ENCODE peak calls at places on chromosomes 3 and 15, in four cellular contexts. R is suprapubic skin, E is transverse colon, C is sigmoid colon. Y is an unnamed sample.

GRCh38 chr3:111735271-111735758 is 123.8 kb upstream of the PHLDB2 start:
- DNase-seq in C (no peak), E (no peak), R (no peak), Y (peak; percentile 74)

GRCh38 chr15:65302061-65302460 is 2.4 kb upstream of the RNU5B-1 start:
- DNase-seq in R (no peak), C (no peak), E (no peak), Y (no peak)

GRCh38 chr3:38267689-38268477 is 2.3 kb downstream of the SLC22A13 start:
- DNase-seq in C (no peak), E (no peak), R (no peak), Y (peak; percentile 37)

GRCh38 chr3:73409405-73409804 is 215.3 kb downstream of the PDZRN3 start:
- DNase-seq in C (no peak), E (no peak), R (no peak), Y (no peak)

GRCh38 chr3:47985376-47985775 is 30.8 kb downstream of the MAP4 start:
- DNase-seq in R (no peak), C (no peak), E (no peak), Y (no peak)

GRCh38 chr3:101195951-101196713 is 124.2 kb downstream of the IMPG2 start:
- DNase-seq in C (no peak), E (no peak), R (no peak), Y (peak; percentile 55)

GRCh38 chr3:142595951-142596725 is at the start of gene PLS1:
- DNase-seq in E (peak; percentile 93), R (peak; percentile 85), C (peak; percentile 92), Y (peak; percentile 95)

GRCh38 chr3:182412066-182412465 is 381.2 kb upstream of the ATP11B start:
- DNase-seq in E (no peak), R (no peak), C (no peak), Y (no peak)

GRCh38 chr3:170502297-170502696 is 83.6 kb downstream of the SLC7A14 start:
- DNase-seq in C (peak; percentile 74), R (no peak), E (no peak), Y (no peak)

GRCh38 chr15:52331490-52332240 is 36.1 kb upstream of the MYO5C start:
- DNase-seq in C (no peak), E (peak; percentile 23), R (no peak), Y (no peak)

GRCh38 chr3:62139957-62140356 is 233.4 kb downstream of the FEZF2 start:
- DNase-seq in E (no peak), C (no peak), R (no peak), Y (no peak)

GRCh38 chr3:108345492-108346205 is 49.3 kb downstream of the HHLA2 start:
- DNase-seq in E (no peak), R (no peak), C (no peak), Y (no peak)

GRCh38 chr15:40803076-40803475 is 3.8 kb upstream of the ZFYVE19 start:
- DNase-seq in E (no peak), C (no peak), R (no peak), Y (no peak)

GRCh38 chr3:14335774-14336413 is 66.5 kb upstream of the SLC6A6 start:
- DNase-seq in R (peak; percentile 25), C (no peak), E (no peak), Y (no peak)

GRCh38 chr3:161500057-161500836 is 3.6 kb downstream of the OTOL1 start:
- DNase-seq in R (no peak), E (no peak), C (no peak), Y (no peak)

GRCh38 chr3:190044142-190044541 is 76.6 kb downstream of the P3H2 start:
- DNase-seq in R (no peak), E (no peak), C (no peak), Y (no peak)

GRCh38 chr15:89566141-89566540 is 9.1 kb upstream of the TICRR start:
- DNase-seq in E (no peak), C (no peak), R (no peak), Y (no peak)
- H3K27ac ChIP-seq in E (no peak overlapping the region), C (no peak overlapping the region), R (no peak overlapping the region), Y (no peak overlapping the region)

GRCh38 chr15:81106560-81106959 is 27.5 kb upstream of the CFAP161 start:
- DNase-seq in R (no peak), C (no peak), E (peak; percentile 37), Y (peak; percentile 91)
- TF ChIP-seq EP300 in R (no peak), C (no peak), E (no peak), Y (no peak)

GRCh38 chr3:133536635-133536980 is 36.9 kb upstream of the CDV3 start:
- DNase-seq in E (no peak), R (no peak), C (no peak), Y (no peak)
- H3K27ac ChIP-seq in E (peak overlapping the region; percentile 67), R (no peak overlapping the region), C (peak overlapping the region; percentile 62), Y (peak overlapping the region; percentile 47)

GRCh38 chr3:157810924-157811718 is 295.1 kb downstream of the SHOX2 start:
- DNase-seq in R (no peak), C (no peak), E (no peak), Y (no peak)
- TF ChIP-seq EP300 in R (no peak), C (no peak), E (no peak), Y (no peak)

GRCh38 chr3:196055683-196056270 is 26.1 kb downstream of the TFRC start:
- DNase-seq in C (no peak), R (no peak), E (no peak), Y (no peak)
- H3K27ac ChIP-seq in C (no peak overlapping the region), R (no peak overlapping the region), E (no peak overlapping the region), Y (no peak overlapping the region)

GRCh38 chr15:67244966-67245478 is 9.4 kb downstream of the AAGAB start:
- DNase-seq in E (no peak), R (no peak), C (no peak), Y (no peak)

GRCh38 chr15:67240235-67241131 is 14.0 kb downstream of the AAGAB start:
- DNase-seq in C (no peak), R (no peak), E (peak; percentile 41), Y (no peak)

GRCh38 chr15:67242665-67243064 is 11.8 kb downstream of the AAGAB start:
- DNase-seq in C (no peak), R (no peak), E (no peak), Y (no peak)

DNA sequence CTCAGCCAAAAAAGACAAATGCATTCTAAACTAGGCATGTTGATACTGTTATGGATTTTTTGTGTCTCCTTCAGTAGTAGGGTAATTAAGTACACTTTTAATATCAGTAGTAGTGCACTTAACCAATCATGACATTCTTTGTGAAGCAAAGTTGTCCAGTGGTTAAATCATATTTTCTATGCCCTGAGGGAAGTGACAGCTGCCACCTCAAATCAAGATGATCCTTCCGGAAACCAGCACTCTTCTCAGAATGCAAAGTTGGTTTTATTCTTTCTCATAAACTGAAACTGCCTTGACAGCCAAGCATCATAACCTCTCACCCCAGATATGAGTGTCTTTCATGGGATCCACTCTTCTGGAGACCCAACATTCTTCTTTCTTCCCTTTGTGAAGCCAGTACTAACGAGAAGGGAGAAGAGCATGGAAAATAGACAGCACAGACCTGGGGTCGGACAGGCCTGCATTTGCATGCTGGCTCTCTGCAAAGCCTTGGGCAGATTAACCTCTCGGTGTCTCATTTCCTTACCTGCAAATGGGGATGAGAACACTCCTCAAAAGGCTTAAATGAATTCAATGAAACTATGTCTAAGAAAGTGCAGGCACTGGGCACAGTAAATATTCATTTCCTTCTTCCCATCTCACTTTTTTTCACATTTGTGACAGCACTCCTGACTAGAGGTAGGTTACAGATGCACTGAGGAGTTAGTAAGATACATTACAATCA is 13.2 kb downstream of the AAGAB start:
- DNase-seq in E (no peak), R (no peak), C (no peak), Y (no peak)
- TF ChIP-seq EP300 in E (no peak), R (no peak), C (no peak), Y (no peak)

DNA sequence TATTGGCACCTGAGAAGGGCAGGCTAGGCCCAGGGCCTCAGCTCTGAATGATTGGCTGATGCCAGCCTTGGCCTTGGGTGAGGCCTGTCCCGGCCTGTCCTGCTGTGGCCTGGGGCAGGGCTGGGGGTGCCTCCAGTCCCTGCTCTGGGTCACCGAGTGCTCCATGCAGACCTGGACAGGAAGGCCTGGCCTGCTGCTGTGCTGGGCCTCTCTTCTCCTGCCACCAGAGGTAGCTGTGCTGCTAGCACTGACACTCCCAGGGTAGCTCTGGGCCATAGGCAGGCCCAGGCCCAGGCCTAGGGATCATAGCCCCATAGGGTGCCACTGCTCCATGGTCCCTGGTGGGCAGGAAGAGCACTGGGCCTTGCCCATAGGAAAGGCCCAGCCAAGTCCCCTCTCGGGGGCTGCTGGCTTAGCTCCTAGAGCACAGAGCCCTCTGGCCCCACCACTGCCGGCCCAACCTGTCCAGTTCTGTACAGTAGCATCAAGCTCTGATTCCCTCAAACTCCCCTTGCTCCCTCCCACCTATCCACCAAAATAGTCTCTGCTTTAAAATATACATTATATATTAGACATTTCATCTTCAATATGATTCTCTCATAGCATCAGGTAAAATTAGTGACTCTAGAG is 18.2 kb downstream of the ABTB1 start:
- DNase-seq in R (peak; percentile 38), E (no peak), C (no peak), Y (no peak)
- H3K27ac ChIP-seq in R (no peak overlapping the region), E (peak overlapping the region; percentile 59), C (peak overlapping the region; percentile 82), Y (peak overlapping the region; percentile 84)

GRCh38 chr15:84099181-84099580 is 136.4 kb upstream of the GOLGA6L4 start:
- DNase-seq in R (no peak), E (peak; percentile 12), C (no peak), Y (no peak)
- TF ChIP-seq EP300 in R (no peak), E (no peak), C (no peak), Y (no peak)

Y was measured in esophagus muscularis mucosa.